ENCODE peak calls at places on chromosomes 16 and 17, in seven cellular contexts. One of them, this sample, is unnamed.

GRCh38 chr16:55479560-55480197 is 681 bp downstream of the MMP2 start:
- DNase-seq in naive thymus-derived CD8-positive, alpha-beta T cell: no peak
- DNase-seq in smooth muscle cell of the brain vasculature: no peak
- DNase-seq in KBM-7: no peak
- DNase-seq in psoas muscle: no peak
- DNase-seq in amniotic epithelial cell: no peak
- DNase-seq in NCI-H1092: no peak
- DNase-seq in this sample: no peak

GRCh38 chr17:81885869-81886548 is 5.4 kb downstream of the ALYREF start:
- DNase-seq in naive thymus-derived CD8-positive, alpha-beta T cell: no peak
- DNase-seq in smooth muscle cell of the brain vasculature: no peak
- DNase-seq in KBM-7: no peak
- DNase-seq in psoas muscle: peak
- DNase-seq in amniotic epithelial cell: no peak
- DNase-seq in NCI-H1092: no peak
- DNase-seq in this sample: peak

GRCh38 chr17:77592503-77592902 is 366.0 kb upstream of the TNRC6C start:
- DNase-seq in naive thymus-derived CD8-positive, alpha-beta T cell: no peak
- DNase-seq in smooth muscle cell of the brain vasculature: no peak
- DNase-seq in KBM-7: no peak
- DNase-seq in psoas muscle: no peak
- DNase-seq in amniotic epithelial cell: no peak
- DNase-seq in NCI-H1092: no peak
- DNase-seq in this sample: no peak

GRCh38 chr17:82658331-82658730 is 10.1 kb upstream of the WDR45B start:
- DNase-seq in naive thymus-derived CD8-positive, alpha-beta T cell: no peak
- DNase-seq in smooth muscle cell of the brain vasculature: no peak
- DNase-seq in KBM-7: no peak
- DNase-seq in psoas muscle: peak
- DNase-seq in amniotic epithelial cell: no peak
- DNase-seq in NCI-H1092: no peak
- DNase-seq in this sample: no peak

GRCh38 chr17:164536-165235 is 16.8 kb downstream of the DOC2B start:
- DNase-seq in naive thymus-derived CD8-positive, alpha-beta T cell: peak
- DNase-seq in smooth muscle cell of the brain vasculature: no peak
- DNase-seq in KBM-7: peak
- DNase-seq in psoas muscle: no peak
- DNase-seq in amniotic epithelial cell: peak
- DNase-seq in NCI-H1092: no peak
- DNase-seq in this sample: peak

GRCh38 chr17:30095507-30096244 is 20.9 kb upstream of the NSRP1 start:
- DNase-seq in naive thymus-derived CD8-positive, alpha-beta T cell: no peak
- DNase-seq in smooth muscle cell of the brain vasculature: no peak
- DNase-seq in KBM-7: peak
- DNase-seq in psoas muscle: no peak
- DNase-seq in amniotic epithelial cell: peak
- DNase-seq in NCI-H1092: no peak
- DNase-seq in this sample: peak

GRCh38 chr16:12120331-12120981 is 143.9 kb downstream of the SNX29 start:
- DNase-seq in naive thymus-derived CD8-positive, alpha-beta T cell: no peak
- DNase-seq in smooth muscle cell of the brain vasculature: no peak
- DNase-seq in KBM-7: no peak
- DNase-seq in psoas muscle: no peak
- DNase-seq in amniotic epithelial cell: no peak
- DNase-seq in NCI-H1092: no peak
- DNase-seq in this sample: peak

GRCh38 chr16:14111713-14112538 is 40.8 kb downstream of the MRTFB start:
- DNase-seq in naive thymus-derived CD8-positive, alpha-beta T cell: no peak
- DNase-seq in smooth muscle cell of the brain vasculature: no peak
- DNase-seq in KBM-7: no peak
- DNase-seq in psoas muscle: peak
- DNase-seq in amniotic epithelial cell: no peak
- DNase-seq in NCI-H1092: peak
- DNase-seq in this sample: peak

GRCh38 chr16:89358030-89359005 is 132.0 kb downstream of the ANKRD11 start:
- DNase-seq in naive thymus-derived CD8-positive, alpha-beta T cell: peak
- DNase-seq in smooth muscle cell of the brain vasculature: no peak
- DNase-seq in KBM-7: peak
- DNase-seq in psoas muscle: peak
- DNase-seq in amniotic epithelial cell: no peak
- DNase-seq in NCI-H1092: no peak
- DNase-seq in this sample: no peak

GRCh38 chr16:69935740-69936139 is 15.4 kb upstream of the CLEC18A start:
- DNase-seq in naive thymus-derived CD8-positive, alpha-beta T cell: no peak
- DNase-seq in smooth muscle cell of the brain vasculature: no peak
- DNase-seq in KBM-7: no peak
- DNase-seq in psoas muscle: no peak
- DNase-seq in amniotic epithelial cell: no peak
- DNase-seq in NCI-H1092: no peak
- DNase-seq in this sample: no peak